ENCODE peak calls at places on chromosomes 3 and 15, in nine cellular contexts. D, X, Q, P, W, N, R, Y and J are unnamed samples.

GRCh38 chr3:14795996-14796395 is 22.8 kb upstream of the FGD5 start:
- DNase-seq in R (no peak), Y (no peak), D (no peak), N (no peak), X (no peak), P (no peak), W (no peak), Q (no peak), J (no peak)

GRCh38 chr3:65996605-65997004 is 42.1 kb downstream of the MAGI1 start:
- DNase-seq in N (peak), W (no peak), P (peak), X (no peak), D (no peak), Y (no peak), Q (peak), R (no peak), J (no peak)

GRCh38 chr3:101903426-101903825 is 54.1 kb downstream of the NFKBIZ start:
- DNase-seq in W (no peak), Q (peak), R (peak), D (peak), Y (no peak), P (peak), N (no peak), X (no peak), J (no peak)

GRCh38 chr3:9803494-9803893 is 6.6 kb upstream of the TTLL3 start:
- DNase-seq in X (no peak), D (no peak), P (no peak), R (no peak), N (no peak), W (no peak), Q (no peak), Y (no peak), J (no peak)

GRCh38 chr15:69679623-69680228 is 227.1 kb downstream of the RPLP1 start:
- DNase-seq in D (no peak), Q (no peak), R (peak), W (no peak), Y (peak), P (no peak), X (no peak), N (no peak), J (no peak)

GRCh38 chr3:132347095-132347494 is 29.9 kb downstream of the ACP3 start:
- DNase-seq in N (no peak), X (no peak), D (peak), Y (no peak), R (no peak), Q (peak), W (no peak), P (peak), J (no peak)

GRCh38 chr15:88769161-88769971 is 33.9 kb upstream of the ACAN start:
- DNase-seq in Q (no peak), P (no peak), Y (no peak), X (no peak), W (peak), N (no peak), R (no peak), D (no peak), J (no peak)

GRCh38 chr3:64505419-64505818 is 182.4 kb downstream of the ADAMTS9 start:
- DNase-seq in X (no peak), P (no peak), Q (peak), R (peak), W (no peak), Y (no peak), N (no peak), D (no peak), J (no peak)

GRCh38 chr15:66777054-66777453 is 75.0 kb downstream of the SMAD6 start:
- DNase-seq in R (no peak), X (no peak), P (no peak), W (no peak), D (no peak), N (no peak), Y (no peak), Q (no peak), J (no peak)

GRCh38 chr15:85002517-85002916 is 20.9 kb downstream of the PDE8A start:
- DNase-seq in Y (no peak), R (no peak), Q (peak), N (no peak), X (no peak), D (no peak), P (peak), W (no peak), J (no peak)

GRCh38 chr3:161220850-161221753 is at the start of gene NMD3:
- DNase-seq in N (peak), D (peak), X (peak), Q (peak), P (peak), R (peak), Y (peak), W (peak), J (peak)

GRCh38 chr15:51425517-51426033 is 84.1 kb downstream of the GLDN start:
- DNase-seq in R (no peak), N (no peak), W (no peak), Q (no peak), Y (no peak), P (peak), D (no peak), X (no peak), J (no peak)

GRCh38 chr15:34837246-34838016 is 42.1 kb upstream of the ACTC1 start:
- DNase-seq in Q (peak), Y (no peak), N (peak), P (peak), D (peak), X (no peak), W (no peak), R (no peak), J (no peak)

GRCh38 chr3:56725175-56725574 is 42.1 kb upstream of the TASOR start:
- DNase-seq in R (peak), P (no peak), N (no peak), W (no peak), D (no peak), Y (peak), X (peak), Q (no peak), J (no peak)

GRCh38 chr3:138440596-138440995 is 6.2 kb downstream of the ESYT3 start:
- DNase-seq in Y (no peak), P (peak), D (peak), X (no peak), N (peak), Q (no peak), R (no peak), W (no peak), J (no peak)

GRCh38 chr15:100998630-100999029 is 79.5 kb downstream of the LRRK1 start:
- DNase-seq in W (no peak), Q (no peak), R (no peak), Y (no peak), N (no peak), X (no peak), P (no peak), D (no peak), J (no peak)

GRCh38 chr3:65635661-65636060 is 403.1 kb downstream of the MAGI1 start:
- DNase-seq in Y (no peak), N (no peak), Q (no peak), P (no peak), W (no peak), X (no peak), R (no peak), D (peak), J (no peak)

GRCh38 chr3:5489536-5489935 is 302.0 kb downstream of the EDEM1 start:
- DNase-seq in Q (peak), X (no peak), R (no peak), Y (no peak), N (no peak), W (no peak), D (no peak), P (no peak), J (no peak)

GRCh38 chr15:82158811-82159210 is 103.7 kb downstream of the EFL1 start:
- DNase-seq in X (no peak), W (no peak), Q (peak), Y (no peak), R (no peak), N (no peak), P (peak), D (no peak), J (no peak)

GRCh38 chr3:131535596-131535995 is 32.8 kb upstream of the MRPL3 start:
- DNase-seq in X (no peak), N (no peak), Q (no peak), Y (no peak), D (peak), R (no peak), P (peak), W (no peak), J (no peak)

GRCh38 chr15:73682597-73683090 is 1.5 kb upstream of the CD276 start:
- DNase-seq in R (no peak), P (no peak), W (no peak), Y (no peak), N (no peak), D (no peak), Q (no peak), X (no peak), J (no peak)

GRCh38 chr3:110017304-110017703 is 680.0 kb upstream of the DPPA4 start:
- DNase-seq in W (no peak), N (no peak), Q (no peak), R (no peak), D (no peak), X (no peak), P (no peak), Y (no peak), J (no peak)

GRCh38 chr3:129673897-129674797 is 67.7 kb upstream of the PLXND1 start:
- DNase-seq in X (no peak), D (no peak), Y (no peak), Q (peak), P (no peak), N (no peak), R (no peak), W (no peak), J (no peak)

GRCh38 chr3:171028025-171028778 is 1.7 kb upstream of the SLC2A2 start:
- DNase-seq in D (peak), N (peak), X (no peak), Q (peak), R (peak), W (peak), Y (peak), P (peak), J (no peak)

GRCh38 chr3:100662113-100662823 is 47.0 kb upstream of the TFG start:
- DNase-seq in R (peak), X (no peak), Y (no peak), D (peak), Q (peak), N (no peak), P (peak), W (no peak), J (no peak)

GRCh38 chr3:32457971-32458471 is 44.6 kb downstream of the CMTM6 start:
- DNase-seq in R (peak), D (no peak), P (no peak), Q (no peak), X (peak), W (no peak), Y (peak), N (no peak), J (peak)

GRCh38 chr15:76994001-76994400 is 925 bp upstream of the PSTPIP1 start:
- DNase-seq in W (peak), D (no peak), N (no peak), Y (peak), X (no peak), R (peak), Q (no peak), P (peak), J (peak)

GRCh38 chr15:29670266-29670665 is 152.0 kb downstream of the TJP1 start:
- DNase-seq in D (no peak), P (peak), Q (no peak), Y (no peak), W (no peak), N (no peak), X (no peak), R (no peak), J (no peak)

GRCh38 chr3:193229851-193230250 is 11.2 kb upstream of the PLAAT1 start:
- DNase-seq in Y (no peak), N (no peak), Q (no peak), X (no peak), R (no peak), P (no peak), W (no peak), D (no peak), J (no peak)

GRCh38 chr15:68400066-68400456 is 31.9 kb downstream of the ITGA11 start:
- DNase-seq in W (no peak), N (no peak), P (peak), X (no peak), Q (peak), R (no peak), Y (no peak), D (no peak), J (no peak)

GRCh38 chr3:31934018-31934417 is 47.0 kb downstream of the OSBPL10 start:
- DNase-seq in Q (peak), X (no peak), N (no peak), R (no peak), Y (no peak), D (no peak), W (no peak), P (peak), J (no peak)

GRCh38 chr3:156605686-156606605 is 51.0 kb upstream of the SSR3 start:
- DNase-seq in P (peak), W (peak), Q (peak), X (no peak), Y (no peak), D (peak), R (peak), N (peak), J (no peak)

GRCh38 chr3:158050461-158050860 is 55.8 kb downstream of the SHOX2 start:
- DNase-seq in P (peak), R (no peak), D (no peak), W (no peak), Y (no peak), Q (no peak), X (no peak), N (peak), J (no peak)

GRCh38 chr3:155014953-155015352 is 65.2 kb upstream of the MME start:
- DNase-seq in W (no peak), R (no peak), X (no peak), N (no peak), D (no peak), P (no peak), Y (no peak), Q (no peak), J (no peak)

GRCh38 chr3:58833501-58833900 is 166.9 kb upstream of the FAM3D start:
- DNase-seq in W (no peak), X (no peak), Q (no peak), Y (no peak), R (no peak), N (no peak), D (no peak), P (no peak), J (no peak)

GRCh38 chr15:70669966-70670658 is 93.2 kb downstream of the UACA start:
- DNase-seq in D (no peak), P (no peak), W (no peak), R (no peak), X (no peak), N (no peak), Y (no peak), Q (no peak), J (no peak)